ENCODE peak calls at places on chromosomes 6 and 20, in four cellular contexts. C is H54, F is K562, N is HepG2. X is an unnamed sample.

GRCh38 chr20:62258499-62259293 is 20.4 kb downstream of the OSBPL2 start:
- DNase-seq in F (no peak), N (no peak), C (peak), X (no peak)

GRCh38 chr6:38604700-38605099 is 35.0 kb downstream of the BTBD9 start:
- DNase-seq in C (peak), N (peak), F (no peak), X (no peak)

GRCh38 chr6:33748851-33749250 is 2.1 kb upstream of the IP6K3 start:
- DNase-seq in F (no peak), C (no peak), N (no peak), X (no peak)

GRCh38 chr20:25045343-25045712 is 12.6 kb downstream of the ACSS1 start:
- DNase-seq in N (no peak), F (no peak), C (no peak), X (no peak)

GRCh38 chr6:15358579-15359327 is 112.9 kb downstream of the JARID2 start:
- DNase-seq in F (no peak), N (no peak), C (no peak), X (no peak)

GRCh38 chr6:24980507-24981384 is 45.0 kb upstream of the RIPOR2 start:
- DNase-seq in N (no peak), C (no peak), F (no peak), X (no peak)

GRCh38 chr6:70900061-70900460 is 56.8 kb downstream of the B3GAT2 start:
- DNase-seq in F (no peak), N (no peak), C (no peak), X (no peak)

GRCh38 chr6:16244869-16245451 is 6.6 kb downstream of the GMPR start:
- DNase-seq in C (no peak), N (no peak), F (no peak), X (no peak)

GRCh38 chr6:118650500-118651281 is 700 bp downstream of the CEP85L start:
- DNase-seq in N (no peak), C (peak), F (peak), X (peak)

GRCh38 chr6:12849420-12850200 is 133.0 kb downstream of the PHACTR1 start:
- DNase-seq in F (no peak), C (no peak), N (no peak), X (no peak)

GRCh38 chr6:138241381-138241780 is 23.1 kb upstream of the PBOV1 start:
- DNase-seq in F (no peak), N (no peak), C (no peak), X (no peak)

GRCh38 chr6:144718431-144718830 is 433.3 kb downstream of the UTRN start:
- DNase-seq in F (no peak), N (no peak), C (peak), X (no peak)

GRCh38 chr6:146543940-146544661 is 468 bp downstream of the RAB32 start:
- DNase-seq in C (peak), N (peak), F (peak), X (peak)

GRCh38 chr6:11270030-11271027 is 37.9 kb upstream of the NEDD9 start:
- DNase-seq in C (no peak), N (peak), F (no peak), X (no peak)
- TF ChIP-seq POLR2A in C (no peak), N (no peak), F (no peak), X (no peak)

GRCh38 chr20:63574156-63574828 is at the start of gene HELZ2:
- DNase-seq in F (peak), C (peak), N (peak), X (peak)
- TF ChIP-seq POLR2A in F (no peak), C (peak), N (no peak), X (no peak)

GRCh38 chr6:81752969-81753708 is 658 bp upstream of the TENT5A start:
- DNase-seq in N (peak), C (peak), F (peak), X (peak)
- TF ChIP-seq POLR2A in N (peak), C (peak), F (peak), X (peak)

GRCh38 chr6:106512048-106512957 is 117.0 kb downstream of the RTN4IP1 start:
- DNase-seq in C (no peak), F (no peak), N (peak), X (peak)
- TF ChIP-seq POLR2A in C (peak), F (no peak), N (peak), X (no peak)

GRCh38 chr20:24033151-24033550 is 44.6 kb upstream of the GGTLC1 start:
- DNase-seq in N (no peak), F (no peak), C (no peak), X (no peak)

GRCh38 chr20:24032412-24032898 is 43.9 kb upstream of the GGTLC1 start:
- DNase-seq in C (no peak), F (no peak), N (no peak), X (no peak)

DNA sequence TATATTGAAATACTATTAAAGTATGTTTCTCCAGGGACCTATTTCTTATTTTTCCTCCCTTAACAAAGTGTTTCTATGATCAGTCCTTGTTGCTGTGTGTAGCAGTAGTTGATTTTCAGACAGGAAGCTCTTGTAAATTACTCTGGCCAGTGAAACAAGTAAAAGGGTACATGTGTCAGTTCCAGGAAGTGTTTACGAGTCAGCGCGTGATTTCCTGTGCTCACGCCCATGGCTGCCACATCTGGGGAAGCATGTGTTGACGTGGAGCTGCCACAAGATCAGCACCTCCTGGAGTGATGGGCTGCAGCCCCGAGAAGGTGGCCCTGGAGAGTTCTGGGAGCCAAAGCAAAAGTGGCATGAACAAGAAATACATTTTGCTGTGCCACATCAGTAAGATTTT is 38.6 kb upstream of the GGTLC1 start:
- DNase-seq in F (no peak), C (no peak), N (no peak), X (no peak)
- TF ChIP-seq POLR2A in F (no peak), C (no peak), N (no peak), X (no peak)

DNA sequence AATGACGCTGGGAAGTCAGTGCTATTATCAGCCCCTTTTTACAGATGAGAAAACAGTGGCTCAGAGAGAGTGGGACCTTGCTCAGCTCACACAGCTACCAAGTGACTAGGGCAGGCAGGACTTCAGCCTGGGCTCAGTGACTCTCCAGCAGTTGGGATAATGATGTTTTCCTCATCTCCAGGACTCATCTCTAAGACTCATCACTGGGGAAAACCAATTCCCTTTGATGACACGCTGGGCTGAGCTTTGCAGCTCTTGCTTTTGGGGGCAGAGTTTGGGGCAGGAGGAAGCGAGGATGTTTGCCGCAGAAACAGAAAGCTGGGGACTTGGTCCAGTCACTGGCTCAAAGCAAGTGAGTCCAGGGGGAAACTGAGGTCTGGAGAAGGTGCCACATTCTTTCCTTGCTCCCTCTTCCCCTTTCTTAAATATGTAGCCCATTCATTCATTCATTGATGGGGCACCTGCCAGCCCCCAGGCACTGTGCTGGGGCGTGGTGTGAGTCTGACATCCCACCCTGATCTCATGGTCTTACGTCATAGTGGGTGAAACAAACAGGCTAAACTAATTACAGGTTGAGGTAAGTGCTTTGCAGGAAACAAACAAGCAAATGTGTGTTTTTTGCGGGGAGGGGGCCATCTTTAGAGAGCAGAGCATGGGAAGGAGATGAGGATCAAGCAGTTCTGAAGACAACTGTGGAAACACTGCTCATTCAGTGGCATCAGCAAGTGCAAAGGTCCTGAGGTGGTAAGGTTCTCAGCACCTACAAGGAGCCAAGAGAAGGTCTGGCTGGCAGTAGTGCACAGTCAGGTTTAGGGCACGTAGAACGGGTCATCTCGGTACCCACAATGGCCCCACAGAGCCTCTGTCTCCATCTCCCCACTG is 74.4 kb upstream of the PMEPA1 start:
- DNase-seq in C (no peak), N (no peak), F (no peak), X (no peak)
- TF ChIP-seq POLR2A in C (no peak), N (no peak), F (no peak), X (no peak)

GRCh38 chr20:4038047-4038459 is 22.7 kb upstream of the RNF24 start:
- DNase-seq in F (peak), C (peak), N (no peak), X (peak)
- TF ChIP-seq POLR2A in F (peak), C (no peak), N (no peak), X (peak)

GRCh38 chr20:48847498-48848205 is 19.9 kb upstream of the PREX1 start:
- DNase-seq in C (no peak), N (no peak), F (no peak), X (no peak)

GRCh38 chr20:48849779-48850178 is 22.0 kb upstream of the PREX1 start:
- DNase-seq in F (no peak), N (no peak), C (no peak), X (no peak)

GRCh38 chr20:48845721-48846306 is 18.0 kb upstream of the PREX1 start:
- DNase-seq in C (no peak), N (no peak), F (no peak), X (no peak)

GRCh38 chr20:48845000-48845399 is 17.2 kb upstream of the PREX1 start:
- DNase-seq in F (no peak), C (no peak), N (no peak), X (no peak)

DNA sequence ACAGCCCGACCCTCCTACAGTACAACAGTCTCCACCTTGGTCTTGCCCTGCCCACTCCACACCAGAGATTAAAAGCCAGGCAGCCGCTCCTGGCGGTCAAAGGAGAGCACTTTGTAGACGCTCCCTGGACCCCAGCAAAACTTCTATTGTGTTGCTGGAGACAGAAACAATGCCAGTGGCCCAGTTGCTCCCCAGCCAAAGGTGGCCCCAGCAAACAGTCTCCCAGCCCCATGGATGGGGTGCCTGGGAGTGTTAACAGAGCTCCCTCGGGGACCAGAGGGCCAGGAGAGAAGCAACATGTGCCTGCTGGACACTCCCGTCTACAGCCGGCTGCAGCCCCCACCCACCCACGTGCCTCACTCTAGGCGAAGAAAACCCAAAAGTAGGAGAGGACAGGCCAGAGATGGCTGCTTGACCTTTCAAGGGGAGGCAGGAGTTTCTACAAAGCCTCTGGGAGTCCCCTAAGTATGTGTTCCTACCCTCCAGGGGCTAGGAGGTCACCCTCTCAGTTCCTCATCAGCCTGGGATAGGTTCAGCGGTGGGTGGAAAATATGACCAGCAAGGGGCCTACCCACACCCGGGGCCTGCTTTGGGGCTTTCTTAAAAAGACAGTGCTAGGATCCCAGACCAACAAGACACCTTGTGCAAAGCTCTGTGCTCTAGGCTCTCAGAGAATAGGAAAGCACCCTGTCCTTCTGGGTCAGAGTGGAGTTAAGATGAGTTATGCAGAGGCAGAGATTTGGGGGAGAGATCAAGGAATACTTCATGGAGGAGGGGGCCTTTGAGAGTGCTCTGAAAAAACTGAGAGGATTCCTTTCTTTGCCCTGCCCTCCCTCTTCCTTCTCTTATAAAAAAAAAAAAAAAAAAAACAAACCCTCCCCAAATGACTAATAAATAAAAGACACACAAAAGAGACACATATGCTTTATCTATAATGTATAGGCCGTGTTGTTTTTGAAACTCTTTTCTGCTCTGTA is 19.0 kb upstream of the PREX1 start:
- DNase-seq in C (no peak), F (no peak), N (no peak), X (peak)
- TF ChIP-seq POLR2A in C (no peak), F (no peak), N (no peak), X (no peak)

DNA sequence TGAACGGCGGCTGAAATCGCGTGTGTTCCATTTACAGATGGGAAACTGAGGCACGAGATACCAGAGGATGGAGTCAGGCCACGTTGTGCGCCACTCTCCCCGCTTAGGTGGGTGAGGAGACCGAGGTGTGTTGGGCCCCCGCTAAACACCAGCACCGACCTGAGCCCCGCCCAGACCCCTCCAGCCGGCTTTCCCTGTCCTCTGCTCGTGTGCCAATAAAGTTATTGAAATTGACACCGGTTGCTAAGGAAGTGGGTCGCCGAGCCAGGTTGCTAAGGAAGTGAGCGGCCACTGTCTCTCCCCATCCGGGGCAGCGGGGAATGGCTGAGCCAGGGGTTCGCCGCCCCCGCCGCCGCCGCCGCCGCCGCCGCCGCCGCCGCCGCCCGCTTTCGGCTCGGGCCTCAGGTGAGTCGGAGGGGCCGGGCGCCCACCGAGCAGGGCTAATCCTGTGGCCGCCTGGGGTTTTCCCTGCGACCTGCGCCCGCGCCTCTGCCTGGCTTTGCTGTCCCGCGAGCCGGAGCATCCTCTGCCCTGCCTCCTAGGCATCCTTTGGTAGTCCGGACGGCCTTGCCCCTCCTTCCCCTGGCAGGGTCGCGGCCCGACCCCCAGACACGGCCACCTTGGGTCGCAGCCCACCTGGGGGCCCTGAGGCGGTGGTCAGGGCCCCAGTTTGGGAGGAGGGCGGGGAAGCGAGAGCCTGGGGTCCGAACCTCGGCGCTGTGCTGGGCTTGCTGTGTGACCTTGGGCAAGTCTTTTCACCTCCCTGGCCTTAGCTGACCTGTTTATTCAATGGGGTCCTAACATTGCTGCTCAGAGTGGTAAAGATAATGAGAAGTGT is at the start of gene KIF3B:
- DNase-seq in F (peak), N (peak), C (peak), X (peak)
- TF ChIP-seq POLR2A in F (no peak), N (no peak), C (peak), X (no peak)